ENCODE peak calls at places on chromosomes 16 and 17, in eight cellular contexts. X, R, V, J, H, A, Y and K are unnamed samples.

GRCh38 chr16:87240211-87241134 is 76.7 kb downstream of the C16orf95 start:
- DNase-seq in X (peak), R (no peak), V (peak), J (peak), H (no peak), A (no peak), Y (no peak), K (no peak)

GRCh38 chr16:24988593-24989338 is 26.4 kb downstream of the ARHGAP17 start:
- DNase-seq in X (peak), R (peak), V (no peak), J (no peak), H (peak), A (no peak), Y (peak), K (no peak)

GRCh38 chr17:35214631-35215273 is 20.6 kb upstream of the SLC35G3 start:
- DNase-seq in X (no peak), R (no peak), V (no peak), J (no peak), H (no peak), A (no peak), Y (no peak), K (no peak)

GRCh38 chr16:1494129-1494640 is 1.0 kb downstream of the TELO2 start:
- DNase-seq in X (peak), R (peak), V (peak), J (no peak), H (peak), A (no peak), Y (peak), K (no peak)

GRCh38 chr16:180101-180920 is at the start of gene HBQ1:
- DNase-seq in X (no peak), R (no peak), V (no peak), J (no peak), H (peak), A (no peak), Y (peak), K (no peak)

GRCh38 chr17:82949361-82949760 is 109.5 kb upstream of the ZNF750 start:
- DNase-seq in X (no peak), R (no peak), V (no peak), J (no peak), H (no peak), A (no peak), Y (no peak), K (no peak)

GRCh38 chr16:50474138-50474537 is 74.1 kb upstream of the NKD1 start:
- DNase-seq in X (no peak), R (no peak), V (no peak), J (no peak), H (no peak), A (no peak), Y (no peak), K (no peak)

GRCh38 chr17:81513669-81514484 is 1.3 kb upstream of the ACTG1 start:
- DNase-seq in X (peak), R (peak), V (peak), J (no peak), H (peak), A (peak), Y (peak), K (peak)

GRCh38 chr17:80613732-80614071 is 69.1 kb downstream of the RPTOR start:
- DNase-seq in X (no peak), R (no peak), V (no peak), J (no peak), H (no peak), A (no peak), Y (no peak), K (no peak)

GRCh38 chr17:45332989-45333701 is 16.3 kb upstream of the MAP3K14 start:
- DNase-seq in X (peak), R (no peak), V (no peak), J (no peak), H (peak), A (no peak), Y (no peak), K (no peak)

GRCh38 chr17:9389116-9389515 is 186.5 kb downstream of the STX8 start:
- DNase-seq in X (peak), R (no peak), V (peak), J (no peak), H (no peak), A (no peak), Y (no peak), K (no peak)

GRCh38 chr16:2592786-2593185 is 55.0 kb downstream of the PDPK1 start:
- DNase-seq in X (no peak), R (no peak), V (no peak), J (no peak), H (no peak), A (no peak), Y (no peak), K (no peak)

GRCh38 chr16:88882358-88883030 is 16.0 kb upstream of the PABPN1L start:
- DNase-seq in X (peak), R (no peak), V (no peak), J (peak), H (no peak), A (no peak), Y (no peak), K (no peak)

GRCh38 chr16:53821487-53821886 is 117.5 kb downstream of the FTO start:
- DNase-seq in X (peak), R (no peak), V (no peak), J (peak), H (peak), A (no peak), Y (no peak), K (no peak)

GRCh38 chr16:75758215-75758614 is 31.9 kb upstream of the CPHXL start:
- DNase-seq in X (no peak), R (no peak), V (no peak), J (no peak), H (no peak), A (no peak), Y (no peak), K (no peak)

GRCh38 chr17:38797091-38797490 is 2.3 kb downstream of the PIP4K2B start:
- DNase-seq in X (no peak), R (no peak), V (no peak), J (no peak), H (no peak), A (no peak), Y (no peak), K (no peak)

GRCh38 chr16:23905027-23905426 is 69.2 kb downstream of the PRKCB start:
- DNase-seq in X (peak), R (no peak), V (peak), J (peak), H (peak), A (no peak), Y (peak), K (no peak)

GRCh38 chr16:66224186-66224585 is 142.3 kb upstream of the CDH5 start:
- DNase-seq in X (no peak), R (no peak), V (no peak), J (no peak), H (no peak), A (no peak), Y (no peak), K (no peak)

GRCh38 chr16:21275529-21275928 is 2.6 kb downstream of the CRYM start:
- DNase-seq in X (no peak), R (no peak), V (no peak), J (no peak), H (no peak), A (no peak), Y (no peak), K (no peak)

GRCh38 chr16:12551530-12551929 is 252.2 kb downstream of the CPPED1 start:
- DNase-seq in X (no peak), R (no peak), V (no peak), J (no peak), H (no peak), A (no peak), Y (no peak), K (no peak)

GRCh38 chr17:1074886-1075665 is 78.1 kb downstream of the TIMM22 start:
- DNase-seq in X (no peak), R (no peak), V (no peak), J (no peak), H (no peak), A (no peak), Y (peak), K (no peak)

GRCh38 chr17:80482058-80482318 is 5.6 kb upstream of the NPTX1 start:
- DNase-seq in X (no peak), R (no peak), V (no peak), J (no peak), H (no peak), A (no peak), Y (no peak), K (no peak)

GRCh38 chr17:46935658-46936266 is 12.8 kb downstream of the GOSR2 start:
- DNase-seq in X (no peak), R (no peak), V (no peak), J (no peak), H (peak), A (no peak), Y (no peak), K (no peak)

DNA sequence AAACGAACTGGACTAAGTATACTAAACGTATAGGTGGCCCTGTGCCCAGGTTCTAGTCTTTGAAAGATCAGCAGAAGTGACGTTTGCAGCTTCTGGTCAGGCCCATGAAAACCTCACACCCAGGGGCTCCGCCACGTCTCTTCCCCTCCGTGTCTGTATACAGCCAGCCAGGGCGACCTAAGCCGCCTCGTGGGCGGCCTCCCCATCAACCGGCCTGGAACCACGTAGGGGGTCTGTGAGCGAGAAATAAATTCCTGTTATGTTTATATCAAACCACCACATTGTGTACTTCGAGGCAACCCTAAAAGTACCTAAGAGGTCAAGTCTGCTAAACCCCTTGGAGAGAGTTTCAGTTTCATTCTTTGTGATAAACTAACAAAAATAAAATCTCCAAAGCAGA is 6.8 kb downstream of the TK1 start:
- DNase-seq in X (no peak), R (no peak), V (no peak), J (no peak), H (no peak), A (no peak), Y (no peak), K (no peak)
- H3K27ac ChIP-seq in X (no peak), R (no peak), V (peak), J (no peak), H (no peak), A (peak), Y (peak), K (no peak)

GRCh38 chr16:14308357-14308723 is 237.2 kb downstream of the MRTFB start:
- DNase-seq in X (no peak), R (no peak), V (no peak), J (no peak), H (no peak), A (no peak), Y (no peak), K (no peak)

GRCh38 chr16:14307623-14308356 is 236.7 kb downstream of the MRTFB start:
- DNase-seq in X (no peak), R (peak), V (no peak), J (no peak), H (peak), A (no peak), Y (no peak), K (no peak)

GRCh38 chr16:14307059-14307531 is 236.0 kb downstream of the MRTFB start:
- DNase-seq in X (no peak), R (peak), V (no peak), J (no peak), H (peak), A (no peak), Y (no peak), K (no peak)

GRCh38 chr16:14304891-14305459 is 233.9 kb downstream of the MRTFB start:
- DNase-seq in X (no peak), R (no peak), V (no peak), J (no peak), H (no peak), A (no peak), Y (no peak), K (no peak)

GRCh38 chr16:14306485-14307058 is 235.5 kb downstream of the MRTFB start:
- DNase-seq in X (no peak), R (no peak), V (no peak), J (no peak), H (no peak), A (no peak), Y (no peak), K (no peak)
- H3K27ac ChIP-seq in X (no peak), R (no peak), V (peak), J (peak), H (no peak), A (peak), Y (peak), K (no peak)

DNA sequence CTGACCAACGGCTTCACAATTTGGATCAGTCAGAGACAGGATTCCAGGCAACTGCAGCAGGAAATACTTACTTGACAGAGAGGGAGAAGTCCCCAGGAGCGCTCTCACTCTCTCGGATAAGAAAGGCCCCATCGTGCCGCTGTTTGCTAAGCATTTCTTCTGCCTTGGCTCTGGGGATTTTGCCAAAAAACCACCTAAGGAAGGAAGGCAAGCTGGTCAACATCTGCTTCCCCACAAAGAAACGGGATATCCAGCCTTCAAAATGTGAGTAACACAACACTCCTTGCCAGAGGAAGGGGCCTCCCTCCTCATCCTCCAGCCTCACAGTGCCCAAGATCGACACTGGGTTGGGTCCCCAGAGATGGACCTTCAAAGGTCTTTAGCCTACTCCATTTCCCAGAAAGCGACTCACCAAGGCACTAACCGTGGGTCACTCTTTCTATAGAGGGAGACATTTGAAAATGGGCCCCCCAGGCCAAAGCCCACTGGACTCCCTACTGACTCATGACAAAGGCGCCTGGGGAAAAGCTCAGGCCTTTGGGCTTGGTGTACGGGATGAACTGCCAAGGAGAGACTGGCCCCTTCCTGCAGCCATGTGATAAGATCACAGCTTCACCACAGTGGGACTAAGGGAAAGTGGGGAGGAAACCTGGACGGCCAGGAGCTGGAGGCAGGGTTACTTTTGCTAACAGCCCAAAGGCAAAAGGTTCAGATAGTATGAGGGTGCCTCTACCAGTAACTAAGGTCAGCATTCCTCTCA is 36.8 kb upstream of the SLC25A19 start:
- DNase-seq in X (no peak), R (no peak), V (no peak), J (no peak), H (peak), A (no peak), Y (no peak), K (no peak)
- H3K27ac ChIP-seq in X (no peak), R (no peak), V (peak), J (no peak), H (no peak), A (no peak), Y (peak), K (peak)

GRCh38 chr16:69861276-69862030 is 89.7 kb upstream of the CLEC18A start:
- DNase-seq in X (no peak), R (no peak), V (no peak), J (no peak), H (no peak), A (no peak), Y (peak), K (no peak)
- H3K27ac ChIP-seq in X (no peak), R (no peak), V (no peak), J (no peak), H (no peak), A (peak), Y (peak), K (peak)

DNA sequence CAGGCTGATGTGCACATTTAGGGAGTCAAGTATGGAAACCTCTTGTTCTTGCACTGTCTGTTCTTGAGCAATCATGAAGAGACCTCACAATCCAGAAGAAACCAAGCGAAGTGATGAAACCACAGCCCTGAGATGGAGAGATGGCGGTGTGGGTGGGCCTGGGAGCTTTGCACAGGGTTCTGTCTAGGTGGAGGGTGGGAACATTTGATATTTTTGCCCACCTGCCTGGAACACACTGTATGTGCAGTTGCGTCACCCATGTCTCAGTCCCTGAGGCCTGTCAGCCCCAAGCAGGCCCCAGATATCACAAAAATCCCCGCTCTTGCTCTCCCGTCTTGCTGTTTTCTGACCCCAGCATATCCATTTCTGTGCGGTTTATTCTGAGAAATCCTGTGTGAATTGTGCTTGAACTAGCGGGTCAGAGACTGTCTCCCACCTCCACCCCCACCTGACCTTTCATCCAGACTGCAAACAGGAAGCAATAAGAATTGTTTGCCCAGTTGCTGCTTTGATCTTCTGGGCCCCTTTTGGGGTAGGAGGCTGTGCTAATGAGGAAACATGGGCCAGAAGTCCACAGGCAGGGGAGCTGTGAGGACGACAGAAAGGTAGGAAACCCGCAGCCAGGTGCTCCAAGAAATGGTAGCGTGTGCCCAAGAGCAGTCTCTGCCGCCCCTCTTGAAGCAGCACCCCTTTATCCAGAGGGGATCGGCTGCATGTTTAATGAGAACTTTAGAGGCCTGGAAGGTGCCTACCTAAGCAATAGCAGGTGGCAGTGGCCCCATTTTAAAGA is 183.8 kb downstream of the CCDC182 start:
- DNase-seq in X (no peak), R (no peak), V (no peak), J (no peak), H (no peak), A (no peak), Y (no peak), K (no peak)
- H3K27ac ChIP-seq in X (no peak), R (no peak), V (no peak), J (no peak), H (no peak), A (peak), Y (no peak), K (no peak)

GRCh38 chr16:82049484-82049883 is 14.4 kb downstream of the HSD17B2 start:
- DNase-seq in X (no peak), R (no peak), V (no peak), J (no peak), H (no peak), A (no peak), Y (no peak), K (no peak)
- H3K27ac ChIP-seq in X (no peak), R (no peak), V (no peak), J (no peak), H (no peak), A (no peak), Y (no peak), K (no peak)

GRCh38 chr17:65459667-65460415 is 101.6 kb downstream of the AXIN2 start:
- DNase-seq in X (no peak), R (no peak), V (no peak), J (no peak), H (no peak), A (no peak), Y (no peak), K (no peak)
- H3K27ac ChIP-seq in X (no peak), R (no peak), V (no peak), J (no peak), H (peak), A (no peak), Y (no peak), K (no peak)

DNA sequence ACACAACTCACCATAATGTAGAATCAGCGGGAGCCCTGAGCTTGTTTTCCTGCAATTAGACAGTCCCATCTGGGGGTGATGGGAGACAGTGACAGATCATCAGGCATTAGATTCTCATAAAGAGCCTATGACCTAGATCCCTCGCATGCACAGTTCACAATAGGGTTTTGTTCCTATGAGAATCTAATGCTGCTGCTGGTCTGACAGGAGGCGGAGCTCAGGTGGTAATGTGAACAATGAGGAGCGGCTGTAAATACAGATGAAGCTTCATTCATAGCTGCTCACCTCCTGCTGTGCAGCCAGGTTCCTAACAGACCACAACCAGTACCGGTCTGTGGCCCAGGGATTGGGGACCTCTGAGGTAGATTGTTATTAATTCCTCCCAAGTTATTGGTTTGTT is 2.9 kb upstream of the DOK4 start:
- DNase-seq in X (no peak), R (no peak), V (no peak), J (no peak), H (no peak), A (no peak), Y (no peak), K (no peak)
- H3K27ac ChIP-seq in X (no peak), R (no peak), V (no peak), J (no peak), H (no peak), A (no peak), Y (no peak), K (no peak)

GRCh38 chr17:67377727-67378443 is 804 bp downstream of the PITPNC1 start:
- DNase-seq in X (peak), R (peak), V (peak), J (no peak), H (peak), A (peak), Y (peak), K (no peak)

GRCh38 chr17:67375761-67376160 is 1.3 kb upstream of the PITPNC1 start:
- DNase-seq in X (no peak), R (no peak), V (no peak), J (no peak), H (no peak), A (no peak), Y (no peak), K (no peak)

GRCh38 chr17:67378444-67379250 is 1.6 kb downstream of the PITPNC1 start:
- DNase-seq in X (peak), R (peak), V (peak), J (no peak), H (peak), A (peak), Y (peak), K (peak)

GRCh38 chr17:67376509-67376891 is 581 bp upstream of the PITPNC1 start:
- DNase-seq in X (peak), R (no peak), V (no peak), J (no peak), H (no peak), A (no peak), Y (peak), K (no peak)

DNA sequence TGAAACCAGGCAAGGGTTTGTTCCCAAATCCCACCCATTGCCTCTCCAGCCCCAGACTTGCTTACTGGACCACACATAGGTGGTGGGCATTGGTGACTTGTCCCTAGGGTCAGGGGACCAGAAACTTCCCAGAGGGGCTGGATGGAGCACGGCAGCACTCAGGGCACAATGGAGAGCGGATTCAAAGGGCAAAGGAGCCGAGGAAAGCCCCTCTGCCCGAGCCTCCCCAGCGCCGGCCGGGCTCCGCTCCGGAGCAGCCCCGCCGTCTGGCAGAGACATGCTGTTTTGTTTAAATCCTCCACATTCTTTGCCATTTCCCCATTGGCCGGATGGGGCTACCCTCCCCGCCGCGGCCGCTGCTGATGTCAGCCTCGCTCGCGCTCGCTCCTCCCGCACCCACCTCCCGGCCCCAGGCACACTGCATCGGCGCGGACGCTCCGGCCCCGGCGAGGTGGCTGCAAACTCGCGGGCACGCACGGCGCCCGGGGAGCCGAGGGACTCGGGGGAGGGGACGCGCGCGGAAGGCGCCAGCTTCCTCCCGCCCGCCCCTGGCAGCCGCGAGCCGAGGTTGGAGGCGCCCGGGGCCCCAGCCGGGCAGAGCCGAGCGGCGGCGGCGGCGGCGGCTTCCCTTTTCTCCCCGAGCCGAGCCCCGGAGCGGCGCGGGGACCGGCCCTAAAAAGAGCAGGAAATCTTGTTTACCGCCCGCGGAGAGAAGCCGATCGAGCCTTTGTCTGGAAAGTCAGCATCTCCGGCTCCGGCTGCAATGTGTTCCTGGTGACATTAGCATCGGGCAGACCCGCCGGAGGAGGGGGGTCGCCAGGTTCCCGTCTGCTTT is at the start of gene PITPNC1:
- DNase-seq in X (peak), R (peak), V (peak), J (no peak), H (peak), A (peak), Y (peak), K (peak)
- H3K27ac ChIP-seq in X (peak), R (peak), V (peak), J (peak), H (peak), A (peak), Y (peak), K (peak)